ENCODE peak calls at places on chromosomes 7 and 10, in ten cellular contexts. N is neural progenitor cell; U is stimulated activated naive CD4-positive, alpha-beta T cell; J is upper lobe of right lung; A is NCI-H460; S is NCI-H524; W is activated naive CD4-positive, alpha-beta T cell; D is AG04450; V is erythroblast; R is NCI-H526. B is an unnamed sample.

GRCh38 chr10:71331736-71332135 is 12.7 kb downstream of the SLC29A3 start:
- DNase-seq in A (no peak), D (no peak), J (no peak), V (no peak), W (no peak), N (no peak), R (no peak), S (peak; percentile 38), U (no peak), B (no peak)

GRCh38 chr7:73646785-73647724 is 20.6 kb upstream of the VPS37D start:
- DNase-seq in S (no peak), R (no peak), D (no peak), W (no peak), A (no peak), J (no peak), V (no peak), U (no peak), N (no peak), B (no peak)

GRCh38 chr10:122637371-122637770 is 62.3 kb downstream of the C10orf120 start:
- DNase-seq in D (no peak), S (no peak), N (no peak), R (no peak), J (peak; percentile 21), U (no peak), W (no peak), A (no peak), V (no peak), B (no peak)

GRCh38 chr10:4501306-4501705 is 324.7 kb upstream of the AKR1E2 start:
- DNase-seq in A (no peak), U (no peak), R (no peak), N (no peak), W (no peak), J (no peak), V (no peak), D (no peak), S (no peak), B (no peak)

GRCh38 chr10:132255489-132256344 is 52.0 kb downstream of the STK32C start:
- DNase-seq in S (no peak), U (no peak), A (no peak), R (no peak), J (no peak), D (no peak), V (no peak), W (no peak), N (no peak), B (no peak)

GRCh38 chr7:68244411-68244810 is 1247.8 kb downstream of the TYW1 start:
- DNase-seq in S (no peak), D (no peak), W (no peak), R (no peak), J (no peak), U (no peak), V (no peak), A (no peak), N (no peak), B (no peak)

GRCh38 chr7:7944619-7945282 is 23.8 kb upstream of the GLCCI1 start:
- DNase-seq in J (no peak), N (peak; percentile 25), U (peak; percentile 2), V (no peak), R (no peak), D (no peak), W (no peak), A (no peak), S (peak; percentile 8), B (peak; percentile 99)

GRCh38 chr7:46764100-46764941 is 817.6 kb downstream of the TNS3 start:
- DNase-seq in V (no peak), A (peak; percentile 77), R (no peak), U (no peak), N (no peak), W (no peak), D (peak; percentile 82), J (no peak), S (no peak), B (peak; percentile 5)

GRCh38 chr7:131045526-131045925 is 282.1 kb upstream of the MKLN1 start:
- DNase-seq in A (no peak), N (no peak), W (no peak), V (no peak), D (no peak), U (no peak), J (no peak), R (no peak), S (no peak), B (no peak)

GRCh38 chr10:93206652-93207051 is 133.0 kb downstream of the CYP26A1 start:
- DNase-seq in J (no peak), W (no peak), R (no peak), N (peak; percentile 55), S (no peak), V (no peak), A (no peak), D (no peak), U (no peak), B (no peak)

GRCh38 chr10:21953585-21954057 is 49.9 kb downstream of the DNAJC1 start:
- DNase-seq in R (peak; percentile 49), S (peak; percentile 46), V (peak; percentile 38), D (no peak), U (no peak), N (peak; percentile 59), W (no peak), A (peak; percentile 23), J (no peak), B (no peak)

GRCh38 chr7:146414373-146414772 is 297.8 kb downstream of the CNTNAP2 start:
- DNase-seq in D (no peak), R (no peak), A (no peak), S (no peak), J (no peak), U (no peak), N (peak; percentile 39), V (no peak), W (no peak), B (no peak)

GRCh38 chr7:35773994-35774393 is 26.9 kb upstream of the SEPTIN7 start:
- DNase-seq in S (no peak), W (no peak), R (no peak), N (no peak), J (no peak), A (no peak), U (no peak), D (no peak), V (no peak), B (no peak)

GRCh38 chr10:110664483-110665420 is 20.6 kb downstream of the RBM20 start:
- DNase-seq in R (no peak), J (no peak), S (no peak), W (no peak), V (no peak), D (peak; percentile 85), N (no peak), U (no peak), A (peak; percentile 81), B (no peak)

GRCh38 chr7:30476401-30477145 is 2.0 kb downstream of the NOD1 start:
- DNase-seq in D (no peak), S (no peak), W (no peak), U (no peak), N (no peak), V (no peak), J (no peak), A (no peak), R (peak; percentile 85), B (no peak)

GRCh38 chr10:101161494-101162299 is 30.6 kb downstream of the TLX1 start:
- DNase-seq in U (peak; percentile 43), R (peak; percentile 76), V (peak; percentile 84), A (peak; percentile 78), D (peak; percentile 43), W (peak; percentile 31), J (peak; percentile 74), S (peak; percentile 56), N (peak; percentile 91), B (peak; percentile 12)

GRCh38 chr10:6465854-6466524 is 114.1 kb downstream of the PRKCQ start:
- DNase-seq in U (no peak), J (no peak), S (no peak), R (peak; percentile 41), D (no peak), N (no peak), V (no peak), W (no peak), A (no peak), B (no peak)

GRCh38 chr7:17015575-17015974 is 133.8 kb upstream of the AGR3 start:
- DNase-seq in N (no peak), D (no peak), U (no peak), A (no peak), W (no peak), R (no peak), S (no peak), V (no peak), J (no peak), B (no peak)

GRCh38 chr10:132957131-132957530 is 14.8 kb upstream of the CFAP46 start:
- DNase-seq in J (peak; percentile 61), A (no peak), V (no peak), S (no peak), U (no peak), W (no peak), D (no peak), N (no peak), R (no peak), B (no peak)

GRCh38 chr7:27364344-27364758 is 121.7 kb downstream of the EVX1 start:
- DNase-seq in A (no peak), N (no peak), J (no peak), V (no peak), R (no peak), S (no peak), U (no peak), W (no peak), D (peak; percentile 20), B (no peak)